ENCODE peak calls at places on chromosomes 12 and 14, in four cellular contexts. L, E, Q and A are unnamed samples.

GRCh38 chr14:104392396-104393198 is 187.0 kb upstream of the C14orf180 start:
- DNase-seq in Q (no peak), L (no peak), E (no peak), A (peak; percentile 15)

GRCh38 chr14:100371773-100372172 is 48.6 kb downstream of the SLC25A47 start:
- DNase-seq in L (no peak), Q (no peak), E (no peak), A (no peak)

GRCh38 chr14:38941485-38941884 is 161.6 kb downstream of the SEC23A start:
- DNase-seq in L (no peak), E (no peak), Q (no peak), A (peak; percentile 13)

GRCh38 chr12:57039016-57039798 is 10.7 kb downstream of the MYO1A start:
- DNase-seq in E (no peak), Q (no peak), L (no peak), A (no peak)

GRCh38 chr12:24356189-24356708 is 406.8 kb upstream of the SOX5 start:
- DNase-seq in L (no peak), E (no peak), Q (no peak), A (no peak)

GRCh38 chr14:97077253-97077653 is 280.1 kb downstream of the VRK1 start:
- DNase-seq in Q (no peak), E (peak; percentile 77), L (no peak), A (no peak)

GRCh38 chr12:25797949-25798348 is 160.5 kb upstream of the RASSF8 start:
- DNase-seq in L (no peak), Q (no peak), E (no peak), A (no peak)

GRCh38 chr14:72476657-72477499 is 417.0 kb downstream of the DPF3 start:
- DNase-seq in Q (peak; percentile 54), E (peak; percentile 21), L (peak; percentile 71), A (no peak)

GRCh38 chr12:124032265-124032886 is 59.4 kb downstream of the ZNF664 start:
- DNase-seq in Q (no peak), E (peak; percentile 80), L (no peak), A (peak; percentile 65)